ENCODE peak calls at places on chromosomes 2 and 18, in four cellular contexts. One of them, this sample, is unnamed.

GRCh38 chr2:141968377-141968920 is 162.4 kb downstream of the LRP1B start:
- DNase-seq in pancreas: no peak
- DNase-seq in CD4-positive, alpha-beta T cell: no peak
- DNase-seq in tibial artery: no peak
- DNase-seq in this sample: no peak

GRCh38 chr2:54336977-54337255 is 80.9 kb upstream of the TSPYL6 start:
- DNase-seq in pancreas: no peak
- DNase-seq in CD4-positive, alpha-beta T cell: no peak
- DNase-seq in tibial artery: no peak
- DNase-seq in this sample: no peak

GRCh38 chr2:204265701-204266310 is 279.5 kb upstream of the PARD3B start:
- DNase-seq in pancreas: no peak
- DNase-seq in CD4-positive, alpha-beta T cell: no peak
- DNase-seq in tibial artery: no peak
- DNase-seq in this sample: no peak

GRCh38 chr18:32019251-32019943 is 772 bp downstream of the RNF125 start:
- DNase-seq in pancreas: peak; percentile 74
- DNase-seq in CD4-positive, alpha-beta T cell: peak; percentile 80
- DNase-seq in tibial artery: peak; percentile 67
- DNase-seq in this sample: peak; percentile 28

GRCh38 chr18:55354795-55355194 is 233.2 kb downstream of the TCF4 start:
- DNase-seq in pancreas: no peak
- DNase-seq in CD4-positive, alpha-beta T cell: no peak
- DNase-seq in tibial artery: no peak
- DNase-seq in this sample: no peak

GRCh38 chr2:101827246-101827645 is 129.7 kb downstream of the MAP4K4 start:
- DNase-seq in pancreas: no peak
- DNase-seq in CD4-positive, alpha-beta T cell: no peak
- DNase-seq in tibial artery: no peak
- DNase-seq in this sample: no peak

GRCh38 chr2:109448946-109449788 is 164.6 kb downstream of the SEPTIN10 start:
- DNase-seq in pancreas: peak; percentile 51
- DNase-seq in CD4-positive, alpha-beta T cell: no peak
- DNase-seq in tibial artery: peak; percentile 85
- DNase-seq in this sample: no peak

GRCh38 chr2:201004370-201004769 is 40.9 kb upstream of the ORC2 start:
- DNase-seq in pancreas: no peak
- DNase-seq in CD4-positive, alpha-beta T cell: no peak
- DNase-seq in tibial artery: no peak
- DNase-seq in this sample: no peak

GRCh38 chr18:44927127-44927849 is 246.6 kb downstream of the SETBP1 start:
- DNase-seq in pancreas: no peak
- DNase-seq in CD4-positive, alpha-beta T cell: no peak
- DNase-seq in tibial artery: no peak
- DNase-seq in this sample: no peak

GRCh38 chr18:44921974-44922373 is 241.3 kb downstream of the SETBP1 start:
- DNase-seq in pancreas: no peak
- DNase-seq in CD4-positive, alpha-beta T cell: no peak
- DNase-seq in tibial artery: no peak
- DNase-seq in this sample: no peak

GRCh38 chr18:44924750-44925534 is 244.3 kb downstream of the SETBP1 start:
- DNase-seq in pancreas: no peak
- DNase-seq in CD4-positive, alpha-beta T cell: no peak
- DNase-seq in tibial artery: no peak
- DNase-seq in this sample: no peak

GRCh38 chr18:44920441-44920840 is 239.8 kb downstream of the SETBP1 start:
- DNase-seq in pancreas: no peak
- DNase-seq in CD4-positive, alpha-beta T cell: no peak
- DNase-seq in tibial artery: no peak
- DNase-seq in this sample: no peak

DNA sequence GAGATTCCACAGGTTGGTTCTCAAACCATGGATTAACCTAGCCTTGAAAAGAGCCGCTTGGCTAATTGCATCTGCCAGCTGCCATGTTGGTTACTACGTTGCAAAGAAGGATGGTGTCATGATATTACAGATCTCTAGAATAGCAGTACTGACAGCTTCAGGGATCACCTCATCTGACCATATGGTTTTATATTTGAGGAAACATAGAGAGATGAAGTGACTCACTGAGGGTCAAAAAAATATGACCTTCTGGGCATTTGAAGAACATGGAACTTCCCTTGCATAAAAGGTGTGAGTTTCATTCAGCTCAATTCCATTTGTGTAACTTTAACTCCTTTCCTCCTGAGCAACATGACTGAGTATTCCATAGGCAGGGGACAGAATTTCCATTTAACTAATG is 242.3 kb downstream of the SETBP1 start:
- DNase-seq in pancreas: no peak
- DNase-seq in CD4-positive, alpha-beta T cell: no peak
- DNase-seq in tibial artery: no peak
- DNase-seq in this sample: no peak
- TF ChIP-seq CTCF in pancreas: no peak
- TF ChIP-seq CTCF in CD4-positive, alpha-beta T cell: no peak
- TF ChIP-seq CTCF in tibial artery: no peak
- TF ChIP-seq CTCF in this sample: no peak

GRCh38 chr2:218870984-218871344 is 9.7 kb upstream of the WNT10A start:
- DNase-seq in pancreas: no peak
- DNase-seq in CD4-positive, alpha-beta T cell: no peak
- DNase-seq in tibial artery: no peak
- DNase-seq in this sample: no peak
- H3K27me3 ChIP-seq in pancreas: no peaks in the 10 kb centered on the region
- H3K27me3 ChIP-seq in CD4-positive, alpha-beta T cell: peaks cover 42% of the 10 kb centered on the region
- H3K27me3 ChIP-seq in tibial artery: peaks cover 84% of the 10 kb centered on the region
- H3K27me3 ChIP-seq in this sample: no peaks in the 10 kb centered on the region

GRCh38 chr2:74051504-74051903 is 66.8 kb downstream of the TET3 start:
- DNase-seq in pancreas: no peak
- DNase-seq in CD4-positive, alpha-beta T cell: no peak
- DNase-seq in tibial artery: no peak
- DNase-seq in this sample: no peak
- TF ChIP-seq CTCF in pancreas: no peak
- TF ChIP-seq CTCF in CD4-positive, alpha-beta T cell: no peak
- TF ChIP-seq CTCF in tibial artery: no peak
- TF ChIP-seq CTCF in this sample: no peak

DNA sequence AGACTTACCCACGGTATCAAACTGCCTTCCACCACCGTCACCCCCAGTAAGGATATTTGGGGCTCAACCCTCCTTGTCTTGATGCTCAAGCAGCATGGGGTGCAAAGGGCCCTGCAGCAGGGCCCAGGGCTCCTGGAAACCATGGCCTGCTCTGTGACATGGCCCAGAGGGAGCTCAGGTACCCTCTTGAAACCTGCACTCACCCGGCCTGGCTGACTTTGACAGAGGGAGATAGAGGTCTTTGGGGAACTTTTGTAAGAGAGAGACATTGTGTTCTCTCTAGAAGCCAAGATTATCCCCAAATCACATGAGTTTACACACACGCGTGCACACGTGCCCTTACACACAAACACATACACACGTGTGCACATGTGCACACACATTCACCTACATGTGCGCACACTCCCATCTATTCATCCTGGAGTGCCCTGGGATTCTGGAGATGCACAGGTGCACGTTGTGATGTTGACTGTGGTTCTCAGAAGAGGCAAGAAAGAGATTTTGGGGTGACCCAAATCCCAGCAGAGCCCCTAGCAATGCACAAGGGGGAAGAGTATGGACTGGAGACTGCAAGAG is 19.6 kb upstream of the KCNK3 start:
- DNase-seq in pancreas: no peak
- DNase-seq in CD4-positive, alpha-beta T cell: no peak
- DNase-seq in tibial artery: peak; percentile 17
- DNase-seq in this sample: no peak
- H3K27me3 ChIP-seq in pancreas: no peaks in the 10 kb centered on the region
- H3K27me3 ChIP-seq in CD4-positive, alpha-beta T cell: peaks cover 31% of the 10 kb centered on the region
- H3K27me3 ChIP-seq in tibial artery: no peaks in the 10 kb centered on the region
- H3K27me3 ChIP-seq in this sample: no peaks in the 10 kb centered on the region

GRCh38 chr2:30505500-30506180 is 58.6 kb downstream of the LCLAT1 start:
- DNase-seq in pancreas: no peak
- DNase-seq in CD4-positive, alpha-beta T cell: no peak
- DNase-seq in tibial artery: no peak
- DNase-seq in this sample: no peak

GRCh38 chr2:30502310-30502709 is 55.3 kb downstream of the LCLAT1 start:
- DNase-seq in pancreas: no peak
- DNase-seq in CD4-positive, alpha-beta T cell: no peak
- DNase-seq in tibial artery: no peak
- DNase-seq in this sample: no peak

GRCh38 chr2:30503007-30503691 is 56.1 kb downstream of the LCLAT1 start:
- DNase-seq in pancreas: no peak
- DNase-seq in CD4-positive, alpha-beta T cell: no peak
- DNase-seq in tibial artery: no peak
- DNase-seq in this sample: no peak

GRCh38 chr2:30500699-30501098 is 53.7 kb downstream of the LCLAT1 start:
- DNase-seq in pancreas: no peak
- DNase-seq in CD4-positive, alpha-beta T cell: no peak
- DNase-seq in tibial artery: no peak
- DNase-seq in this sample: no peak

DNA sequence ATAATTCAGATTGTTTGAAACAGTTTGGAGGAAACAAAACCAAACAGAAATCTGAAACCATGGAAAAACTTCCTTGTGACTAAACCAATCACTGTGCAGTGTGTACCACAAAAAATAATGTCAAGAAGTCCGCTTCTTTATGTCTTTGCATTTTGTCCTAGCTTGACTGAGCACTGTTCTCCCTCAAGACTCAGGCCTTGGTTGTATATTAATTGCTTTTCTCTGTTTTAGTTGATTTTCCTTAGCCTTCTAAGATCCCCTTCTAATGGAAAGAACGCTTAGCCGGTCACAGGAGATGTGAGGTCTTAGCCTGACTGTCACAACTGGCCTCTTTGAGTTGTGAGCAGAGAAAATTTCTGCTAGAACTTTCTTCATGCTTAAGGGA is 56.6 kb downstream of the LCLAT1 start:
- DNase-seq in pancreas: no peak
- DNase-seq in CD4-positive, alpha-beta T cell: no peak
- DNase-seq in tibial artery: no peak
- DNase-seq in this sample: no peak
- TF ChIP-seq CTCF in pancreas: no peak
- TF ChIP-seq CTCF in CD4-positive, alpha-beta T cell: no peak
- TF ChIP-seq CTCF in tibial artery: no peak
- TF ChIP-seq CTCF in this sample: no peak

GRCh38 chr2:172083725-172084483 is 1.4 kb upstream of the DLX1 start:
- DNase-seq in pancreas: no peak
- DNase-seq in CD4-positive, alpha-beta T cell: no peak
- DNase-seq in tibial artery: no peak
- DNase-seq in this sample: no peak

GRCh38 chr2:172084484-172084733 is 898 bp upstream of the DLX1 start:
- DNase-seq in pancreas: no peak
- DNase-seq in CD4-positive, alpha-beta T cell: no peak
- DNase-seq in tibial artery: no peak
- DNase-seq in this sample: no peak

GRCh38 chr2:172086349-172087190 is 1.3 kb downstream of the DLX1 start:
- DNase-seq in pancreas: peak; percentile 74
- DNase-seq in CD4-positive, alpha-beta T cell: peak; percentile 62
- DNase-seq in tibial artery: no peak
- DNase-seq in this sample: no peak

GRCh38 chr2:172085460-172086159 is at the start of gene DLX1:
- DNase-seq in pancreas: no peak
- DNase-seq in CD4-positive, alpha-beta T cell: no peak
- DNase-seq in tibial artery: no peak
- DNase-seq in this sample: no peak

DNA sequence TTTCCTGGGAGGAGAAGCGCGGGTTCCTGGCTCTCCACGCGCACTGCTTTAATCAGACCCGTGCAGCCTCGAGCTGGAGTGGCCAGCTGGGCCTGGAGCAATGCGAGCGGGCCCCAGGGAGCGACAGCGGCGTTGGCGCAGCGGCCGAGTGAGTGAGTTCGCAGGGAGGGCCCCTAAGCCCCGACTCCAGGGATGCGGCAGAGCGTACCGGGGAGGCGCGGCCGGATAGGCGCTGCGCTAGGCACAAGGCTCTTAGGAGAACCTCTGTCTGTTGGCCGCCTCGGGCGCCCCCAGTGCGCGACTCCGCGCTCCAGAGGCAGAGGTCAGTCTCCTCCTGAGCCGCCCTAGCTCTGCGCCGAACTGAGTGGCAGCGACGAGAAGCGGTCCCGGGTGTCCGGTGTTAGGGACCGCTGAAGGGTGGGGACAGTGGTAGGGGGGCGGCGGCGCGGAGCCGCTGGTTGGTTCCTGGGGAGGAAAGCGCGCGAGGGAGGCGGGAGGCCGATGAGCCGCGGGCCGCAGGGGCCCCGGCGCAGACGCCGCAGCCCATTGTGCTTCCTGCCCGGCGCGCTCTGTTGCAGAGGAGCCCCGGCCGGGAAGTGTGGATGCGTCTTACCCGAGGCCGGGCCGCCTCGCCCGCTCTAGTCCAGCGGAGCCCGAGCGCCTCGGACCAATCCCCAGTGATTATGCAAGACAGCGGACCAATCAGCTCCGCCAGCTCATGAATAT is 410 bp upstream of the DLX1 start:
- DNase-seq in pancreas: peak; percentile 80
- DNase-seq in CD4-positive, alpha-beta T cell: no peak
- DNase-seq in tibial artery: peak; percentile 82
- DNase-seq in this sample: peak; percentile 75
- H3K27me3 ChIP-seq in pancreas: peaks cover 15% of the 10 kb centered on the region
- H3K27me3 ChIP-seq in CD4-positive, alpha-beta T cell: peaks cover 100% of the 10 kb centered on the region
- H3K27me3 ChIP-seq in tibial artery: peaks cover 98% of the 10 kb centered on the region
- H3K27me3 ChIP-seq in this sample: peaks cover 5% of the 10 kb centered on the region

DNA sequence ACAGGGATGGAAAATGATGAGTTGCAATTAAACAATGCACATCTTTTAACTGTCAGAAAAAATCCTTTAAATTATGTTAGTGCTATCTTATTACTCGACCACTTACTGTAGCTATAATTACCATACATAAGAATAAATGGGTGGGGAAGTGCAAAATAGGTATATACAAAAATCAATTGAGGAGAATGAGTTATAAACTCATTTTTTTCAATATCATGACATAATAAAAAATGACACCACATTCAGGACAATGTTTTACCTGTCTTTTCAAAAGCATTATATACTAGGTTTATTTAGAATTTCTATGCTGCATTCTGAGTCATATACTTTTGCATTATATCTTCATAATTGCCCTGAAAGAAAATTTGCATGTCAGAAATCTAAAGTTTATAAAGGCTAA is 1533.6 kb downstream of the LRP1B start:
- DNase-seq in pancreas: no peak
- DNase-seq in CD4-positive, alpha-beta T cell: no peak
- DNase-seq in tibial artery: no peak
- DNase-seq in this sample: no peak
- TF ChIP-seq CTCF in pancreas: no peak
- TF ChIP-seq CTCF in CD4-positive, alpha-beta T cell: no peak
- TF ChIP-seq CTCF in tibial artery: no peak
- TF ChIP-seq CTCF in this sample: no peak